ENCODE peak calls at places on chromosomes 6 and 20, in six cellular contexts. R is IMR-90, W is H1, I is neuronal stem cell, G is trophoblast cell, B is mesenchymal stem cell. C is an unnamed sample.

GRCh38 chr20:51637241-51637640 is 94.7 kb upstream of the NFATC2 start:
- DNase-seq in R (no peak), W (no peak), I (no peak), G (no peak), B (no peak), C (no peak)

GRCh38 chr6:37922563-37922962 is 103.0 kb downstream of the ZFAND3 start:
- DNase-seq in R (no peak), W (no peak), I (no peak), G (no peak), B (no peak), C (no peak)

GRCh38 chr6:144417686-144418085 is 132.6 kb downstream of the UTRN start:
- DNase-seq in R (peak; percentile 47), W (no peak), I (no peak), G (no peak), B (no peak), C (no peak)

GRCh38 chr6:45388328-45388727 is 10.6 kb upstream of the SUPT3H start:
- DNase-seq in R (peak; percentile 45), W (no peak), I (no peak), G (peak; percentile 89), B (no peak), C (no peak)

GRCh38 chr6:31680841-31681671 is at the start of gene LY6G5C:
- DNase-seq in R (peak; percentile 94), W (peak; percentile 79), I (peak; percentile 56), G (peak; percentile 60), B (peak; percentile 90), C (peak; percentile 79)

GRCh38 chr20:40173877-40174276 is 515.2 kb downstream of the MAFB start:
- DNase-seq in R (no peak), W (no peak), I (no peak), G (no peak), B (no peak), C (no peak)

GRCh38 chr20:48771542-48771941 is 56.3 kb downstream of the PREX1 start:
- DNase-seq in R (no peak), W (no peak), I (no peak), G (no peak), B (no peak), C (no peak)

GRCh38 chr6:52975580-52975979 is 19.5 kb downstream of the GSTA4 start:
- DNase-seq in R (peak; percentile 29), W (no peak), I (no peak), G (no peak), B (no peak), C (peak; percentile 17)

GRCh38 chr6:34295721-34296120 is 46.9 kb upstream of the SMIM29 start:
- DNase-seq in R (peak; percentile 69), W (no peak), I (no peak), G (no peak), B (peak; percentile 26), C (no peak)

GRCh38 chr6:73733791-73734190 is 37.8 kb downstream of the CD109 start:
- DNase-seq in R (peak; percentile 31), W (no peak), I (no peak), G (no peak), B (no peak), C (no peak)

GRCh38 chr6:15709665-15710269 is 46.9 kb upstream of the DTNBP1 start:
- DNase-seq in R (no peak), W (no peak), I (no peak), G (no peak), B (no peak), C (no peak)

GRCh38 chr6:28896505-28897392 is 27.0 kb downstream of the TRIM27 start:
- DNase-seq in R (peak; percentile 55), W (peak; percentile 71), I (peak; percentile 73), G (peak; percentile 50), B (peak; percentile 83), C (peak; percentile 90)

GRCh38 chr6:3296537-3297453 is 38.0 kb downstream of the PSMG4 start:
- DNase-seq in R (peak; percentile 15), W (no peak), I (no peak), G (no peak), B (peak; percentile 9), C (no peak)

GRCh38 chr20:60728705-60729104 is 523.4 kb upstream of the CDH4 start:
- DNase-seq in R (no peak), W (no peak), I (no peak), G (no peak), B (no peak), C (no peak)

GRCh38 chr6:164926686-164927085 is 382.7 kb downstream of the C6orf118 start:
- DNase-seq in R (no peak), W (no peak), I (no peak), G (no peak), B (no peak), C (no peak)

GRCh38 chr6:150924808-150925654 is 59.5 kb downstream of the MTHFD1L start:
- DNase-seq in R (peak; percentile 35), W (no peak), I (no peak), G (peak; percentile 50), B (no peak), C (no peak)

GRCh38 chr6:323730-324088 is 31.4 kb downstream of the DUSP22 start:
- DNase-seq in R (no peak), W (no peak), I (no peak), G (no peak), B (no peak), C (no peak)

GRCh38 chr20:41398408-41398807 is 31.8 kb upstream of the EMILIN3 start:
- DNase-seq in R (peak; percentile 64), W (no peak), I (no peak), G (no peak), B (peak; percentile 62), C (no peak)

GRCh38 chr6:123016431-123017110 is 20.5 kb downstream of the CLVS2 start:
- DNase-seq in R (no peak), W (no peak), I (peak; percentile 26), G (no peak), B (no peak), C (no peak)

GRCh38 chr6:79416931-79417330 is 120.3 kb downstream of the LCA5 start:
- DNase-seq in R (no peak), W (no peak), I (no peak), G (no peak), B (no peak), C (no peak)

GRCh38 chr6:31834367-31834703 is 6.8 kb downstream of the HSPA1B start:
- DNase-seq in R (peak; percentile 84), W (peak; percentile 87), I (no peak), G (peak; percentile 79), B (peak; percentile 89), C (peak; percentile 92)

GRCh38 chr6:99605074-99605726 is 1.4 kb upstream of the PRDM13 start:
- DNase-seq in R (no peak), W (peak; percentile 68), I (no peak), G (no peak), B (no peak), C (peak; percentile 58)

DNA sequence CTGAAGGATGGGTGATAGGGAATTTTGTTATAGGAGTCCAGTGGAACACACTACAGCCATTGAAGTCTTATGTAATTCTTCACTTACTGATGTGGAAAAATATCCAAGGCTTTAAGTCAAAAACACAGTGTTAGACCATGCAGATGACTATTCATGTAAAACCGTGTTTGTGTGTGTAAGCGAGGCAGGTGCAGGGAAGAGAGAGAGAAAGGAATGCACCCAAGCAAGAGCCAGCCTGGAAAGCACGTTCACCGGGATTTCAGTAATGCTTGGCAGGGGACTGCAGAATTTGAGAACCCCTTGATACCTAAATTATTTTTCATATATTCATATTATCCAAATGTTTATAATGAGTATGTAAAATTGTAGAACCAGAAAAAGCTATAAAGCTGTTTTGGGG is 17.9 kb downstream of the RALGAPA2 start:
- DNase-seq in R (no peak), W (no peak), I (no peak), G (peak; percentile 41), B (no peak), C (no peak)
- H3K23ac ChIP-seq in R (no peak overlapping the region), W (no peak overlapping the region), I (no peak overlapping the region), G (no peak overlapping the region), B (no peak overlapping the region), C (no peak overlapping the region)

GRCh38 chr20:23415958-23416583 is 5.2 kb downstream of the NAPB start:
- DNase-seq in R (no peak), W (no peak), I (no peak), G (no peak), B (no peak), C (peak; percentile 6)

GRCh38 chr20:23414526-23415188 is 6.6 kb downstream of the NAPB start:
- DNase-seq in R (no peak), W (no peak), I (no peak), G (no peak), B (no peak), C (no peak)

GRCh38 chr20:23417861-23418260 is 3.4 kb downstream of the NAPB start:
- DNase-seq in R (no peak), W (no peak), I (no peak), G (no peak), B (no peak), C (no peak)

GRCh38 chr20:23413862-23414422 is 7.3 kb downstream of the NAPB start:
- DNase-seq in R (no peak), W (no peak), I (no peak), G (no peak), B (no peak), C (no peak)

DNA sequence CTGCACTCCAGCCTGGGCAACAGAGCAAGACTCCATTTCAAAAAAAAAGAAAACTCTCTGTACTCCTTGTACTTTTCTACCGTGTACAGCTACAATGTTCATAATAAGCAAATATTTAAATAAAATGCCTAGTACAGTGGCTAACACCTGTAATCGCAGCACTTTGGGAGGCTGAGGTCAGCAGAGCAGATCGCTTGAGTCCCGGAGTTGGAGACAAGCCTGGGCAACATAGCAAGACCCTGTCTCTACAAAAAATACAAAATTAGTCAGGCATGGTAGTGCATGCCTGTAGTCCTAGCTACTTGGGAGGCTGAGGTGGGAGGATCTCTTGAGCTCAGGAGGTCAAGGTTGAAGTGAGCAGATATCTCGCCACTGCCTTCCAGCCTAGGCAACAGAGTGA is 5.7 kb downstream of the NAPB start:
- DNase-seq in R (no peak), W (no peak), I (no peak), G (no peak), B (no peak), C (no peak)
- H3K4me1 ChIP-seq in R (peaks cover 8% of the 10 kb centered on the region), W (no peaks in the 10 kb centered on the region), I (no peaks in the 10 kb centered on the region), G (no peaks in the 10 kb centered on the region), B (no peaks in the 10 kb centered on the region), C (peaks cover 4% of the 10 kb centered on the region)

DNA sequence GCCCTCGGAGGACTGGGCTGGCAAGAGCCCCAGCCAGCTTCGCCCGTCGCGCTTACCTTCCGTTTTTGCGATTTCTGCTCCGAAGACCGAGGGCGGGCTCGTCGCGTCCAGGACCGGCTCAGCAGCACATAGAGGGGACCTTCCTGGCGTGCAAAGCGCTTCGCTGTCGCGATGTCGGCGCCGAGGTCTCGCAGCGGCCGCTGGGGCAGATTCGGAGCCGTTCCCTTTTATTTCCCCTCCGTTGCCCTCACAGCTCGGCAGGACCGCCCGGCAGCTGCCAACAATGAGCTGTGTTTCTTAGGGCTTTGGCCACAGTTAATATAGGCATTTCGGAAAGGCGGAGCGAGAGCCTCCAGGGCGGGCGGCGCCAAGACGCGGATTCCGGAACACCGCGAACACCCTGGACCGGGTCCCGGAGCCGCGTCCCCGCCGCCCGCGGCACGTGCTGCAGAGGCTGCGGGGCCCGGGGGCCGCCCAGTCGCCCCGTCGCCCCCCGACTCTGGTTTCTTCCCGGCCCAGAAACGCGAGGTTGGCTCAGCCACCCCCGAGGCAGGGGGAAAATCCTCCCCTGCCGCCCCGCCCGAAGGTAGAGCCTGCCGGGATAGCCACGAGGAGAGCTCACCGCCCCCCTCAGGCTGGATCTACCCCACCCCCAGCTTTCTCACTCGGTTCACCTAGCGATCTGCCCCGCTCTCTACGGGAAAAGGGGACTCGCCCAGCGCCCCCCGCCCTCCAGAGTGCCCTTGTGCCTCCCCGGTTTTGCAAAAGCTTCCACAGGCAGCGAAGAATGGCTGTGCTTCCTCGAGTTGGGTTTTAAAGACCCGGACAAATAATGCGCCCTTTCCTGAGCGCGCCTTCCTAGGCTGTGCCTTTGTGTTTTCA is at the start of gene CITED2:
- DNase-seq in R (peak; percentile 96), W (peak; percentile 97), I (peak; percentile 96), G (peak; percentile 93), B (peak; percentile 97), C (peak; percentile 98)
- H3K23ac ChIP-seq in R (peak within 1 kb of the TSS; percentile 93), W (no peak within 1 kb of the TSS), I (peak within 1 kb of the TSS; percentile 99), G (no peak within 1 kb of the TSS), B (peak within 1 kb of the TSS; percentile 81), C (peak within 1 kb of the TSS; percentile 83)

GRCh38 chr6:7159790-7160525 is 52.2 kb downstream of the RREB1 start:
- DNase-seq in R (no peak), W (no peak), I (no peak), G (no peak), B (no peak), C (no peak)
- H3K4me1 ChIP-seq in R (peaks cover 19% of the 10 kb centered on the region), W (peaks cover 4% of the 10 kb centered on the region), I (peaks cover 3% of the 10 kb centered on the region), G (peaks cover 26% of the 10 kb centered on the region), B (peaks cover 29% of the 10 kb centered on the region), C (peaks cover 13% of the 10 kb centered on the region)